ENCODE peak calls at places on chromosome 13, in six cellular contexts. One of them, this sample, is unnamed.

GRCh38 chr13:42815686-42816085 is 34.3 kb downstream of the FAM216B start:
- DNase-seq in uterus: no peak
- DNase-seq in AG04450: no peak
- DNase-seq in A549: no peak
- DNase-seq in foreskin fibroblast: no peak
- DNase-seq in fibroblast of lung: peak
- DNase-seq in this sample: peak

GRCh38 chr13:67230774-67231480 is 791 bp upstream of the PCDH9 start:
- DNase-seq in uterus: peak
- DNase-seq in AG04450: peak
- DNase-seq in A549: peak
- DNase-seq in foreskin fibroblast: peak
- DNase-seq in fibroblast of lung: peak
- DNase-seq in this sample: peak

GRCh38 chr13:47679391-47679790 is 321.7 kb downstream of the SUCLA2 start:
- DNase-seq in uterus: no peak
- DNase-seq in AG04450: no peak
- DNase-seq in A549: no peak
- DNase-seq in foreskin fibroblast: peak
- DNase-seq in fibroblast of lung: peak
- DNase-seq in this sample: peak

GRCh38 chr13:42740753-42741152 is 40.6 kb upstream of the FAM216B start:
- DNase-seq in uterus: peak
- DNase-seq in AG04450: no peak
- DNase-seq in A549: peak
- DNase-seq in foreskin fibroblast: peak
- DNase-seq in fibroblast of lung: no peak
- DNase-seq in this sample: peak

GRCh38 chr13:44906758-44907157 is 82.5 kb downstream of the NUFIP1 start:
- DNase-seq in uterus: peak
- DNase-seq in AG04450: no peak
- DNase-seq in A549: no peak
- DNase-seq in foreskin fibroblast: peak
- DNase-seq in fibroblast of lung: peak
- DNase-seq in this sample: peak

GRCh38 chr13:65347420-65348030 is 1882.6 kb downstream of the PCDH9 start:
- DNase-seq in uterus: no peak
- DNase-seq in AG04450: no peak
- DNase-seq in A549: no peak
- DNase-seq in foreskin fibroblast: no peak
- DNase-seq in fibroblast of lung: no peak
- DNase-seq in this sample: no peak

GRCh38 chr13:26420282-26420960 is 137.1 kb upstream of the WASF3 start:
- DNase-seq in uterus: no peak
- DNase-seq in AG04450: no peak
- DNase-seq in A549: no peak
- DNase-seq in foreskin fibroblast: no peak
- DNase-seq in fibroblast of lung: peak
- DNase-seq in this sample: no peak

GRCh38 chr13:22040810-22041364 is 370.0 kb downstream of the FGF9 start:
- DNase-seq in uterus: no peak
- DNase-seq in AG04450: no peak
- DNase-seq in A549: peak
- DNase-seq in foreskin fibroblast: no peak
- DNase-seq in fibroblast of lung: no peak
- DNase-seq in this sample: no peak

GRCh38 chr13:45521292-45521691 is 56.6 kb downstream of the COG3 start:
- DNase-seq in uterus: no peak
- DNase-seq in AG04450: peak
- DNase-seq in A549: no peak
- DNase-seq in foreskin fibroblast: peak
- DNase-seq in fibroblast of lung: peak
- DNase-seq in this sample: peak

GRCh38 chr13:106591299-106591698 is 23.4 kb upstream of the ARGLU1 start:
- DNase-seq in uterus: no peak
- DNase-seq in AG04450: no peak
- DNase-seq in A549: no peak
- DNase-seq in foreskin fibroblast: no peak
- DNase-seq in fibroblast of lung: no peak
- DNase-seq in this sample: no peak

GRCh38 chr13:99179460-99179859 is 21.2 kb upstream of the UBAC2 start:
- DNase-seq in uterus: no peak
- DNase-seq in AG04450: no peak
- DNase-seq in A549: no peak
- DNase-seq in foreskin fibroblast: no peak
- DNase-seq in fibroblast of lung: no peak
- DNase-seq in this sample: no peak

GRCh38 chr13:108963846-108964600 is 334.6 kb downstream of the MYO16 start:
- DNase-seq in uterus: no peak
- DNase-seq in AG04450: peak
- DNase-seq in A549: no peak
- DNase-seq in foreskin fibroblast: peak
- DNase-seq in fibroblast of lung: peak
- DNase-seq in this sample: peak

GRCh38 chr13:22800726-22801401 is 379.9 kb upstream of the SGCG start:
- DNase-seq in uterus: no peak
- DNase-seq in AG04450: no peak
- DNase-seq in A549: no peak
- DNase-seq in foreskin fibroblast: peak
- DNase-seq in fibroblast of lung: no peak
- DNase-seq in this sample: peak

GRCh38 chr13:60411983-60412382 is 15.0 kb downstream of the TDRD3 start:
- DNase-seq in uterus: no peak
- DNase-seq in AG04450: no peak
- DNase-seq in A549: no peak
- DNase-seq in foreskin fibroblast: no peak
- DNase-seq in fibroblast of lung: peak
- DNase-seq in this sample: peak

GRCh38 chr13:36998624-36999041 is 507 bp downstream of the ALG5 start:
- DNase-seq in uterus: peak
- DNase-seq in AG04450: no peak
- DNase-seq in A549: no peak
- DNase-seq in foreskin fibroblast: peak
- DNase-seq in fibroblast of lung: peak
- DNase-seq in this sample: no peak

GRCh38 chr13:20815469-20815868 is 41.7 kb upstream of the EEF1AKMT1 start:
- DNase-seq in uterus: no peak
- DNase-seq in AG04450: no peak
- DNase-seq in A549: no peak
- DNase-seq in foreskin fibroblast: peak
- DNase-seq in fibroblast of lung: peak
- DNase-seq in this sample: no peak

GRCh38 chr13:108226184-108226583 is 8.0 kb downstream of the ABHD13 start:
- DNase-seq in uterus: no peak
- DNase-seq in AG04450: no peak
- DNase-seq in A549: no peak
- DNase-seq in foreskin fibroblast: no peak
- DNase-seq in fibroblast of lung: no peak
- DNase-seq in this sample: no peak

GRCh38 chr13:28609936-28610335 is 49.0 kb upstream of the POMP start:
- DNase-seq in uterus: no peak
- DNase-seq in AG04450: peak
- DNase-seq in A549: no peak
- DNase-seq in foreskin fibroblast: peak
- DNase-seq in fibroblast of lung: peak
- DNase-seq in this sample: peak

GRCh38 chr13:74466015-74466414 is 331.8 kb upstream of the KLF12 start:
- DNase-seq in uterus: no peak
- DNase-seq in AG04450: no peak
- DNase-seq in A549: no peak
- DNase-seq in foreskin fibroblast: no peak
- DNase-seq in fibroblast of lung: no peak
- DNase-seq in this sample: no peak

GRCh38 chr13:65907656-65908441 is 1322.3 kb downstream of the PCDH9 start:
- DNase-seq in uterus: no peak
- DNase-seq in AG04450: no peak
- DNase-seq in A549: no peak
- DNase-seq in foreskin fibroblast: no peak
- DNase-seq in fibroblast of lung: peak
- DNase-seq in this sample: no peak

GRCh38 chr13:110017379-110017778 is 231.0 kb upstream of the IRS2 start:
- DNase-seq in uterus: no peak
- DNase-seq in AG04450: peak
- DNase-seq in A549: peak
- DNase-seq in foreskin fibroblast: peak
- DNase-seq in fibroblast of lung: peak
- DNase-seq in this sample: peak

GRCh38 chr13:42153371-42153770 is 104.9 kb downstream of the DGKH start:
- DNase-seq in uterus: no peak
- DNase-seq in AG04450: no peak
- DNase-seq in A549: no peak
- DNase-seq in foreskin fibroblast: no peak
- DNase-seq in fibroblast of lung: no peak
- DNase-seq in this sample: peak

GRCh38 chr13:97223711-97224461 is 1.8 kb downstream of the MBNL2 start:
- DNase-seq in uterus: peak
- DNase-seq in AG04450: peak
- DNase-seq in A549: peak
- DNase-seq in foreskin fibroblast: peak
- DNase-seq in fibroblast of lung: peak
- DNase-seq in this sample: peak

GRCh38 chr13:42369071-42369795 is 97.3 kb downstream of the AKAP11 start:
- DNase-seq in uterus: no peak
- DNase-seq in AG04450: no peak
- DNase-seq in A549: no peak
- DNase-seq in foreskin fibroblast: no peak
- DNase-seq in fibroblast of lung: no peak
- DNase-seq in this sample: no peak

GRCh38 chr13:28313579-28313978 is 175.2 kb downstream of the PAN3 start:
- DNase-seq in uterus: no peak
- DNase-seq in AG04450: no peak
- DNase-seq in A549: no peak
- DNase-seq in foreskin fibroblast: peak
- DNase-seq in fibroblast of lung: peak
- DNase-seq in this sample: peak

GRCh38 chr13:29924482-29924884 is 74.1 kb upstream of the UBL3 start:
- DNase-seq in uterus: no peak
- DNase-seq in AG04450: no peak
- DNase-seq in A549: peak
- DNase-seq in foreskin fibroblast: peak
- DNase-seq in fibroblast of lung: peak
- DNase-seq in this sample: peak

GRCh38 chr13:26721251-26721939 is 39.2 kb downstream of the GPR12 start:
- DNase-seq in uterus: no peak
- DNase-seq in AG04450: no peak
- DNase-seq in A549: peak
- DNase-seq in foreskin fibroblast: no peak
- DNase-seq in fibroblast of lung: no peak
- DNase-seq in this sample: no peak

GRCh38 chr13:113660066-113660465 is 2.1 kb upstream of the ATP4B start:
- DNase-seq in uterus: no peak
- DNase-seq in AG04450: no peak
- DNase-seq in A549: no peak
- DNase-seq in foreskin fibroblast: no peak
- DNase-seq in fibroblast of lung: no peak
- DNase-seq in this sample: no peak

DNA sequence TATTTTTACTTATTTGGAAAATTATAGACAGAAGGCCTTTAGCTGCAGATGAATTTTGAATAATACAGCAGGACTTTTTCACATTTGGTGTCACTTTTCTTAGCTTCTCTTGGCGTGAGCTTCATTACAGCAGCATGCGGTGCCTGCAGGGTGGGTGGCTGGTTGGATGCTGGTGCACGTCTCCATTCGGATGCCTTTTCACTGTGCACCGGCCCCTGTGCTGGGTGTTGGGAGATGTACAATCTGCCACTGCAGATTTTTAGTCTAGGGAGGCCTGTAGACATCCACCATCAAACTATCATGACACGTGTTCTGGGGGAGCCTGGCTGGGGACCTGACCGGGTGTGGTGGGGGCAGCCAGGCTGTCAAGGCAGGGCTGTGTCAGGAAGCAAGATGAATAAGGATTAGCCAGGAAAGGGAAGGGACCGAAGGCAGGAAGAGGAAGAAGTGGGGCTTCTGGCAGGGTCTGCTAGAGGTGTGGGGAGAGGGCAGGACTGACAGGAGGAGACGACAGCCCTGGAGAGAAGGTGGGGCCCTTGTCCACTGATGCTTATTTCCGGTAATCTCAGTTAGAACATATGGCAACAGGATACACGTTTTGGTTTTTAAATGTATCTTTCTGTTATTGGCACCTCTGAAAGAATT is 88.8 kb downstream of the ARHGEF7 start:
- DNase-seq in uterus: no peak
- DNase-seq in AG04450: no peak
- DNase-seq in A549: no peak
- DNase-seq in foreskin fibroblast: peak
- DNase-seq in fibroblast of lung: no peak
- DNase-seq in this sample: no peak
- H3K4me3 ChIP-seq in uterus: no peak
- H3K4me3 ChIP-seq in AG04450: peak
- H3K4me3 ChIP-seq in A549: no peak
- H3K4me3 ChIP-seq in foreskin fibroblast: peak
- H3K4me3 ChIP-seq in fibroblast of lung: peak
- H3K4me3 ChIP-seq in this sample: peak

GRCh38 chr13:40992678-40993077 is 26.4 kb downstream of the ELF1 start:
- DNase-seq in uterus: no peak
- DNase-seq in AG04450: no peak
- DNase-seq in A549: no peak
- DNase-seq in foreskin fibroblast: no peak
- DNase-seq in fibroblast of lung: no peak
- DNase-seq in this sample: no peak
- TF ChIP-seq CTCF in uterus: no peak
- TF ChIP-seq CTCF in AG04450: no peak
- TF ChIP-seq CTCF in A549: no peak
- TF ChIP-seq CTCF in foreskin fibroblast: no peak
- TF ChIP-seq CTCF in fibroblast of lung: no peak
- TF ChIP-seq CTCF in this sample: no peak

GRCh38 chr13:93227280-93227905 is 786 bp downstream of the GPC6 start:
- DNase-seq in uterus: no peak
- DNase-seq in AG04450: no peak
- DNase-seq in A549: peak
- DNase-seq in foreskin fibroblast: peak
- DNase-seq in fibroblast of lung: peak
- DNase-seq in this sample: peak

GRCh38 chr13:93226623-93227279 is at the start of gene GPC6:
- DNase-seq in uterus: no peak
- DNase-seq in AG04450: peak
- DNase-seq in A549: peak
- DNase-seq in foreskin fibroblast: peak
- DNase-seq in fibroblast of lung: peak
- DNase-seq in this sample: peak

GRCh38 chr13:93226065-93226622 is 463 bp upstream of the GPC6 start:
- DNase-seq in uterus: no peak
- DNase-seq in AG04450: no peak
- DNase-seq in A549: no peak
- DNase-seq in foreskin fibroblast: no peak
- DNase-seq in fibroblast of lung: no peak
- DNase-seq in this sample: no peak

GRCh38 chr13:93224545-93224944 is 2.1 kb upstream of the GPC6 start:
- DNase-seq in uterus: no peak
- DNase-seq in AG04450: no peak
- DNase-seq in A549: peak
- DNase-seq in foreskin fibroblast: peak
- DNase-seq in fibroblast of lung: peak
- DNase-seq in this sample: peak

GRCh38 chr13:93225610-93226009 is 997 bp upstream of the GPC6 start:
- DNase-seq in uterus: no peak
- DNase-seq in AG04450: no peak
- DNase-seq in A549: no peak
- DNase-seq in foreskin fibroblast: peak
- DNase-seq in fibroblast of lung: no peak
- DNase-seq in this sample: no peak
- H3K4me3 ChIP-seq in uterus: no peak
- H3K4me3 ChIP-seq in AG04450: no peak
- H3K4me3 ChIP-seq in A549: peak
- H3K4me3 ChIP-seq in foreskin fibroblast: peak
- H3K4me3 ChIP-seq in fibroblast of lung: peak
- H3K4me3 ChIP-seq in this sample: peak

GRCh38 chr13:31798189-31798588 is 58.9 kb downstream of the RXFP2 start:
- DNase-seq in uterus: no peak
- DNase-seq in AG04450: no peak
- DNase-seq in A549: no peak
- DNase-seq in foreskin fibroblast: no peak
- DNase-seq in fibroblast of lung: no peak
- DNase-seq in this sample: no peak
- TF ChIP-seq CTCF in uterus: no peak
- TF ChIP-seq CTCF in AG04450: no peak
- TF ChIP-seq CTCF in A549: no peak
- TF ChIP-seq CTCF in foreskin fibroblast: no peak
- TF ChIP-seq CTCF in fibroblast of lung: no peak
- TF ChIP-seq CTCF in this sample: no peak